ENCODE peak calls at places on chromosomes 5 and 9, in seven cellular contexts. One of them, this sample, is unnamed.

GRCh38 chr5:75412111-75412990 is 75.3 kb downstream of the HMGCR start:
- DNase-seq in T-helper 17 cell: no peak
- DNase-seq in neural crest cell: no peak
- DNase-seq in stimulated activated CD4-positive, alpha-beta T cell treated with anti-CD3 and anti-CD28 coated beads, Interleukin-4, amount 100 ng/mL, for 4 hours: no peak
- DNase-seq in fibroblast of mammary gland: peak
- DNase-seq in AG10803: no peak
- DNase-seq in foreskin fibroblast: no peak
- DNase-seq in this sample: no peak

GRCh38 chr5:96826071-96826470 is 18.3 kb upstream of the ERAP1 start:
- DNase-seq in stimulated activated CD4-positive, alpha-beta T cell treated with anti-CD3 and anti-CD28 coated beads, Interleukin-4, amount 100 ng/mL, for 4 hours: no peak
- DNase-seq in T-helper 17 cell: no peak
- DNase-seq in foreskin fibroblast: no peak
- DNase-seq in fibroblast of mammary gland: no peak
- DNase-seq in AG10803: no peak
- DNase-seq in neural crest cell: no peak
- DNase-seq in this sample: no peak

GRCh38 chr9:120944434-120945125 is 18.0 kb upstream of the TRAF1 start:
- DNase-seq in neural crest cell: no peak
- DNase-seq in foreskin fibroblast: no peak
- DNase-seq in AG10803: no peak
- DNase-seq in T-helper 17 cell: no peak
- DNase-seq in fibroblast of mammary gland: no peak
- DNase-seq in stimulated activated CD4-positive, alpha-beta T cell treated with anti-CD3 and anti-CD28 coated beads, Interleukin-4, amount 100 ng/mL, for 4 hours: no peak
- DNase-seq in this sample: peak

GRCh38 chr9:121294866-121295661 is 27.1 kb downstream of the GSN start:
- DNase-seq in stimulated activated CD4-positive, alpha-beta T cell treated with anti-CD3 and anti-CD28 coated beads, Interleukin-4, amount 100 ng/mL, for 4 hours: no peak
- DNase-seq in neural crest cell: no peak
- DNase-seq in fibroblast of mammary gland: no peak
- DNase-seq in AG10803: no peak
- DNase-seq in T-helper 17 cell: no peak
- DNase-seq in foreskin fibroblast: no peak
- DNase-seq in this sample: no peak

GRCh38 chr9:93893899-93894690 is 61.1 kb downstream of the BARX1 start:
- DNase-seq in stimulated activated CD4-positive, alpha-beta T cell treated with anti-CD3 and anti-CD28 coated beads, Interleukin-4, amount 100 ng/mL, for 4 hours: no peak
- DNase-seq in neural crest cell: no peak
- DNase-seq in T-helper 17 cell: no peak
- DNase-seq in AG10803: no peak
- DNase-seq in fibroblast of mammary gland: no peak
- DNase-seq in foreskin fibroblast: no peak
- DNase-seq in this sample: no peak

GRCh38 chr5:144292029-144292428 is 121.4 kb downstream of the KCTD16 start:
- DNase-seq in neural crest cell: no peak
- DNase-seq in AG10803: no peak
- DNase-seq in fibroblast of mammary gland: no peak
- DNase-seq in T-helper 17 cell: no peak
- DNase-seq in foreskin fibroblast: no peak
- DNase-seq in stimulated activated CD4-positive, alpha-beta T cell treated with anti-CD3 and anti-CD28 coated beads, Interleukin-4, amount 100 ng/mL, for 4 hours: no peak
- DNase-seq in this sample: no peak

GRCh38 chr5:57779383-57780223 is 297.0 kb upstream of the ACTBL2 start:
- DNase-seq in fibroblast of mammary gland: peak
- DNase-seq in foreskin fibroblast: peak
- DNase-seq in T-helper 17 cell: no peak
- DNase-seq in neural crest cell: peak
- DNase-seq in AG10803: peak
- DNase-seq in stimulated activated CD4-positive, alpha-beta T cell treated with anti-CD3 and anti-CD28 coated beads, Interleukin-4, amount 100 ng/mL, for 4 hours: no peak
- DNase-seq in this sample: peak

GRCh38 chr5:147310059-147310704 is 75.4 kb downstream of the STK32A start:
- DNase-seq in neural crest cell: no peak
- DNase-seq in foreskin fibroblast: peak
- DNase-seq in AG10803: peak
- DNase-seq in stimulated activated CD4-positive, alpha-beta T cell treated with anti-CD3 and anti-CD28 coated beads, Interleukin-4, amount 100 ng/mL, for 4 hours: no peak
- DNase-seq in T-helper 17 cell: no peak
- DNase-seq in fibroblast of mammary gland: peak
- DNase-seq in this sample: no peak

GRCh38 chr9:76330034-76330433 is 64.2 kb downstream of the RFK start:
- DNase-seq in fibroblast of mammary gland: no peak
- DNase-seq in stimulated activated CD4-positive, alpha-beta T cell treated with anti-CD3 and anti-CD28 coated beads, Interleukin-4, amount 100 ng/mL, for 4 hours: no peak
- DNase-seq in neural crest cell: no peak
- DNase-seq in AG10803: no peak
- DNase-seq in foreskin fibroblast: no peak
- DNase-seq in T-helper 17 cell: no peak
- DNase-seq in this sample: no peak

GRCh38 chr9:708182-708555 is 133.3 kb upstream of the DMRT1 start:
- DNase-seq in neural crest cell: no peak
- DNase-seq in stimulated activated CD4-positive, alpha-beta T cell treated with anti-CD3 and anti-CD28 coated beads, Interleukin-4, amount 100 ng/mL, for 4 hours: no peak
- DNase-seq in AG10803: no peak
- DNase-seq in fibroblast of mammary gland: no peak
- DNase-seq in T-helper 17 cell: no peak
- DNase-seq in foreskin fibroblast: peak
- DNase-seq in this sample: no peak

GRCh38 chr5:1130218-1130946 is 18.5 kb upstream of the SLC12A7 start:
- DNase-seq in T-helper 17 cell: no peak
- DNase-seq in neural crest cell: no peak
- DNase-seq in stimulated activated CD4-positive, alpha-beta T cell treated with anti-CD3 and anti-CD28 coated beads, Interleukin-4, amount 100 ng/mL, for 4 hours: no peak
- DNase-seq in fibroblast of mammary gland: no peak
- DNase-seq in AG10803: no peak
- DNase-seq in foreskin fibroblast: no peak
- DNase-seq in this sample: no peak

GRCh38 chr9:94533155-94533554 is 21.7 kb upstream of the PCAT7 start:
- DNase-seq in stimulated activated CD4-positive, alpha-beta T cell treated with anti-CD3 and anti-CD28 coated beads, Interleukin-4, amount 100 ng/mL, for 4 hours: no peak
- DNase-seq in foreskin fibroblast: no peak
- DNase-seq in neural crest cell: no peak
- DNase-seq in AG10803: no peak
- DNase-seq in T-helper 17 cell: no peak
- DNase-seq in fibroblast of mammary gland: no peak
- DNase-seq in this sample: no peak

GRCh38 chr5:125597338-125597737 is 825.9 kb upstream of the GRAMD2B start:
- DNase-seq in AG10803: peak
- DNase-seq in fibroblast of mammary gland: peak
- DNase-seq in neural crest cell: no peak
- DNase-seq in stimulated activated CD4-positive, alpha-beta T cell treated with anti-CD3 and anti-CD28 coated beads, Interleukin-4, amount 100 ng/mL, for 4 hours: no peak
- DNase-seq in T-helper 17 cell: no peak
- DNase-seq in foreskin fibroblast: peak
- DNase-seq in this sample: no peak

GRCh38 chr5:134070648-134070978 is 43.9 kb upstream of the TCF7 start:
- DNase-seq in T-helper 17 cell: no peak
- DNase-seq in neural crest cell: no peak
- DNase-seq in foreskin fibroblast: no peak
- DNase-seq in fibroblast of mammary gland: peak
- DNase-seq in AG10803: no peak
- DNase-seq in stimulated activated CD4-positive, alpha-beta T cell treated with anti-CD3 and anti-CD28 coated beads, Interleukin-4, amount 100 ng/mL, for 4 hours: no peak
- DNase-seq in this sample: no peak

GRCh38 chr5:115602585-115603125 is 376 bp upstream of the TICAM2 start:
- DNase-seq in AG10803: no peak
- DNase-seq in fibroblast of mammary gland: no peak
- DNase-seq in neural crest cell: no peak
- DNase-seq in stimulated activated CD4-positive, alpha-beta T cell treated with anti-CD3 and anti-CD28 coated beads, Interleukin-4, amount 100 ng/mL, for 4 hours: no peak
- DNase-seq in T-helper 17 cell: no peak
- DNase-seq in foreskin fibroblast: no peak
- DNase-seq in this sample: no peak

GRCh38 chr5:16134204-16134603 is 45.4 kb downstream of the MARCHF11 start:
- DNase-seq in foreskin fibroblast: no peak
- DNase-seq in T-helper 17 cell: no peak
- DNase-seq in neural crest cell: no peak
- DNase-seq in AG10803: no peak
- DNase-seq in stimulated activated CD4-positive, alpha-beta T cell treated with anti-CD3 and anti-CD28 coated beads, Interleukin-4, amount 100 ng/mL, for 4 hours: no peak
- DNase-seq in fibroblast of mammary gland: no peak
- DNase-seq in this sample: no peak

GRCh38 chr5:12399868-12400267 is 495.6 kb upstream of the CTNND2 start:
- DNase-seq in T-helper 17 cell: no peak
- DNase-seq in fibroblast of mammary gland: no peak
- DNase-seq in AG10803: no peak
- DNase-seq in neural crest cell: no peak
- DNase-seq in foreskin fibroblast: no peak
- DNase-seq in stimulated activated CD4-positive, alpha-beta T cell treated with anti-CD3 and anti-CD28 coated beads, Interleukin-4, amount 100 ng/mL, for 4 hours: no peak
- DNase-seq in this sample: no peak

GRCh38 chr9:131612851-131613250 is 67.5 kb downstream of the PRRT1B start:
- DNase-seq in AG10803: no peak
- DNase-seq in stimulated activated CD4-positive, alpha-beta T cell treated with anti-CD3 and anti-CD28 coated beads, Interleukin-4, amount 100 ng/mL, for 4 hours: no peak
- DNase-seq in foreskin fibroblast: no peak
- DNase-seq in neural crest cell: no peak
- DNase-seq in fibroblast of mammary gland: no peak
- DNase-seq in T-helper 17 cell: no peak
- DNase-seq in this sample: no peak

GRCh38 chr5:133405275-133406034 is 206.9 kb downstream of the FSTL4 start:
- DNase-seq in stimulated activated CD4-positive, alpha-beta T cell treated with anti-CD3 and anti-CD28 coated beads, Interleukin-4, amount 100 ng/mL, for 4 hours: no peak
- DNase-seq in AG10803: no peak
- DNase-seq in fibroblast of mammary gland: no peak
- DNase-seq in foreskin fibroblast: no peak
- DNase-seq in T-helper 17 cell: no peak
- DNase-seq in neural crest cell: no peak
- DNase-seq in this sample: no peak

GRCh38 chr5:1652873-1653707 is 129.3 kb upstream of the LPCAT1 start:
- DNase-seq in foreskin fibroblast: peak
- DNase-seq in T-helper 17 cell: no peak
- DNase-seq in neural crest cell: no peak
- DNase-seq in AG10803: peak
- DNase-seq in stimulated activated CD4-positive, alpha-beta T cell treated with anti-CD3 and anti-CD28 coated beads, Interleukin-4, amount 100 ng/mL, for 4 hours: no peak
- DNase-seq in fibroblast of mammary gland: no peak
- DNase-seq in this sample: peak

GRCh38 chr5:115179959-115180709 is 10.4 kb upstream of the TRIM36 start:
- DNase-seq in fibroblast of mammary gland: peak
- DNase-seq in T-helper 17 cell: no peak
- DNase-seq in AG10803: peak
- DNase-seq in neural crest cell: peak
- DNase-seq in stimulated activated CD4-positive, alpha-beta T cell treated with anti-CD3 and anti-CD28 coated beads, Interleukin-4, amount 100 ng/mL, for 4 hours: no peak
- DNase-seq in foreskin fibroblast: peak
- DNase-seq in this sample: peak

GRCh38 chr5:143657814-143658395 is 154.1 kb upstream of the HMHB1 start:
- DNase-seq in neural crest cell: no peak
- DNase-seq in AG10803: peak
- DNase-seq in fibroblast of mammary gland: peak
- DNase-seq in stimulated activated CD4-positive, alpha-beta T cell treated with anti-CD3 and anti-CD28 coated beads, Interleukin-4, amount 100 ng/mL, for 4 hours: no peak
- DNase-seq in foreskin fibroblast: peak
- DNase-seq in T-helper 17 cell: no peak
- DNase-seq in this sample: no peak

GRCh38 chr9:15211994-15212501 is 95.0 kb downstream of the TTC39B start:
- DNase-seq in stimulated activated CD4-positive, alpha-beta T cell treated with anti-CD3 and anti-CD28 coated beads, Interleukin-4, amount 100 ng/mL, for 4 hours: no peak
- DNase-seq in fibroblast of mammary gland: peak
- DNase-seq in T-helper 17 cell: no peak
- DNase-seq in foreskin fibroblast: peak
- DNase-seq in neural crest cell: no peak
- DNase-seq in AG10803: peak
- DNase-seq in this sample: no peak

GRCh38 chr5:103804714-103805113 is 242.1 kb upstream of the NUDT12 start:
- DNase-seq in neural crest cell: no peak
- DNase-seq in foreskin fibroblast: peak
- DNase-seq in fibroblast of mammary gland: peak
- DNase-seq in AG10803: no peak
- DNase-seq in T-helper 17 cell: no peak
- DNase-seq in stimulated activated CD4-positive, alpha-beta T cell treated with anti-CD3 and anti-CD28 coated beads, Interleukin-4, amount 100 ng/mL, for 4 hours: no peak
- DNase-seq in this sample: no peak

GRCh38 chr5:21680661-21681060 is 1172.5 kb downstream of the CDH12 start:
- DNase-seq in neural crest cell: no peak
- DNase-seq in stimulated activated CD4-positive, alpha-beta T cell treated with anti-CD3 and anti-CD28 coated beads, Interleukin-4, amount 100 ng/mL, for 4 hours: no peak
- DNase-seq in foreskin fibroblast: no peak
- DNase-seq in T-helper 17 cell: no peak
- DNase-seq in AG10803: no peak
- DNase-seq in fibroblast of mammary gland: peak
- DNase-seq in this sample: no peak

GRCh38 chr5:151084363-151084762 is 3.5 kb upstream of the TNIP1 start:
- DNase-seq in neural crest cell: no peak
- DNase-seq in foreskin fibroblast: peak
- DNase-seq in AG10803: peak
- DNase-seq in stimulated activated CD4-positive, alpha-beta T cell treated with anti-CD3 and anti-CD28 coated beads, Interleukin-4, amount 100 ng/mL, for 4 hours: no peak
- DNase-seq in fibroblast of mammary gland: peak
- DNase-seq in T-helper 17 cell: no peak
- DNase-seq in this sample: no peak

GRCh38 chr5:79924936-79925893 is 65.8 kb downstream of the MTX3 start:
- DNase-seq in AG10803: peak
- DNase-seq in stimulated activated CD4-positive, alpha-beta T cell treated with anti-CD3 and anti-CD28 coated beads, Interleukin-4, amount 100 ng/mL, for 4 hours: peak
- DNase-seq in neural crest cell: no peak
- DNase-seq in foreskin fibroblast: peak
- DNase-seq in T-helper 17 cell: no peak
- DNase-seq in fibroblast of mammary gland: peak
- DNase-seq in this sample: no peak

GRCh38 chr9:113397077-113397696 is 3.9 kb downstream of the ALAD start:
- DNase-seq in T-helper 17 cell: no peak
- DNase-seq in stimulated activated CD4-positive, alpha-beta T cell treated with anti-CD3 and anti-CD28 coated beads, Interleukin-4, amount 100 ng/mL, for 4 hours: no peak
- DNase-seq in fibroblast of mammary gland: no peak
- DNase-seq in AG10803: no peak
- DNase-seq in foreskin fibroblast: no peak
- DNase-seq in neural crest cell: no peak
- DNase-seq in this sample: no peak

GRCh38 chr9:136110082-136111061 is 8.3 kb downstream of the TMEM250 start:
- DNase-seq in AG10803: peak
- DNase-seq in T-helper 17 cell: no peak
- DNase-seq in stimulated activated CD4-positive, alpha-beta T cell treated with anti-CD3 and anti-CD28 coated beads, Interleukin-4, amount 100 ng/mL, for 4 hours: peak
- DNase-seq in fibroblast of mammary gland: peak
- DNase-seq in neural crest cell: no peak
- DNase-seq in foreskin fibroblast: peak
- DNase-seq in this sample: no peak

GRCh38 chr9:100549048-100549447 is 28.8 kb upstream of the CAVIN4 start:
- DNase-seq in AG10803: no peak
- DNase-seq in fibroblast of mammary gland: no peak
- DNase-seq in neural crest cell: no peak
- DNase-seq in stimulated activated CD4-positive, alpha-beta T cell treated with anti-CD3 and anti-CD28 coated beads, Interleukin-4, amount 100 ng/mL, for 4 hours: no peak
- DNase-seq in T-helper 17 cell: no peak
- DNase-seq in foreskin fibroblast: no peak
- DNase-seq in this sample: no peak

GRCh38 chr5:159106193-159106568 is 6.5 kb upstream of the EBF1 start:
- DNase-seq in fibroblast of mammary gland: peak
- DNase-seq in T-helper 17 cell: no peak
- DNase-seq in foreskin fibroblast: no peak
- DNase-seq in neural crest cell: no peak
- DNase-seq in AG10803: peak
- DNase-seq in stimulated activated CD4-positive, alpha-beta T cell treated with anti-CD3 and anti-CD28 coated beads, Interleukin-4, amount 100 ng/mL, for 4 hours: peak
- DNase-seq in this sample: no peak

GRCh38 chr5:117623042-117623815 is 1048.6 kb upstream of the SEMA6A start:
- DNase-seq in foreskin fibroblast: no peak
- DNase-seq in T-helper 17 cell: no peak
- DNase-seq in neural crest cell: no peak
- DNase-seq in AG10803: no peak
- DNase-seq in fibroblast of mammary gland: no peak
- DNase-seq in stimulated activated CD4-positive, alpha-beta T cell treated with anti-CD3 and anti-CD28 coated beads, Interleukin-4, amount 100 ng/mL, for 4 hours: no peak
- DNase-seq in this sample: no peak

GRCh38 chr9:93582550-93582949 is 6.2 kb downstream of the PHF2 start:
- DNase-seq in foreskin fibroblast: no peak
- DNase-seq in fibroblast of mammary gland: no peak
- DNase-seq in T-helper 17 cell: no peak
- DNase-seq in AG10803: no peak
- DNase-seq in neural crest cell: no peak
- DNase-seq in stimulated activated CD4-positive, alpha-beta T cell treated with anti-CD3 and anti-CD28 coated beads, Interleukin-4, amount 100 ng/mL, for 4 hours: no peak
- DNase-seq in this sample: no peak

GRCh38 chr5:147037517-147038205 is 159.1 kb upstream of the PPP2R2B start:
- DNase-seq in T-helper 17 cell: no peak
- DNase-seq in fibroblast of mammary gland: peak
- DNase-seq in AG10803: peak
- DNase-seq in foreskin fibroblast: peak
- DNase-seq in stimulated activated CD4-positive, alpha-beta T cell treated with anti-CD3 and anti-CD28 coated beads, Interleukin-4, amount 100 ng/mL, for 4 hours: no peak
- DNase-seq in neural crest cell: no peak
- DNase-seq in this sample: no peak

GRCh38 chr9:2116073-2116472 is 100.9 kb downstream of the SMARCA2 start:
- DNase-seq in T-helper 17 cell: no peak
- DNase-seq in stimulated activated CD4-positive, alpha-beta T cell treated with anti-CD3 and anti-CD28 coated beads, Interleukin-4, amount 100 ng/mL, for 4 hours: no peak
- DNase-seq in foreskin fibroblast: peak
- DNase-seq in neural crest cell: no peak
- DNase-seq in fibroblast of mammary gland: peak
- DNase-seq in AG10803: peak
- DNase-seq in this sample: no peak

GRCh38 chr5:117856706-117857105 is 1131.6 kb downstream of the DTWD2 start:
- DNase-seq in fibroblast of mammary gland: no peak
- DNase-seq in T-helper 17 cell: no peak
- DNase-seq in neural crest cell: no peak
- DNase-seq in stimulated activated CD4-positive, alpha-beta T cell treated with anti-CD3 and anti-CD28 coated beads, Interleukin-4, amount 100 ng/mL, for 4 hours: no peak
- DNase-seq in AG10803: no peak
- DNase-seq in foreskin fibroblast: no peak
- DNase-seq in this sample: no peak

GRCh38 chr5:167230414-167230813 is 1061.0 kb upstream of the WWC1 start:
- DNase-seq in foreskin fibroblast: no peak
- DNase-seq in T-helper 17 cell: no peak
- DNase-seq in stimulated activated CD4-positive, alpha-beta T cell treated with anti-CD3 and anti-CD28 coated beads, Interleukin-4, amount 100 ng/mL, for 4 hours: no peak
- DNase-seq in neural crest cell: no peak
- DNase-seq in AG10803: no peak
- DNase-seq in fibroblast of mammary gland: no peak
- DNase-seq in this sample: no peak

This sample was measured in memory B cell.